ENCODE peak calls at places on chromosomes 3 and 15, in five cellular contexts. X, C, E, I and D are unnamed samples.

GRCh38 chr3:160822931-160823330 is 66.9 kb downstream of the PPM1L start:
- DNase-seq in X (no peak), C (no peak), E (no peak), I (no peak), D (no peak)

GRCh38 chr3:41575754-41576153 is 376.4 kb downstream of the CTNNB1 start:
- DNase-seq in X (no peak), C (no peak), E (no peak), I (no peak), D (no peak)

GRCh38 chr3:145776782-145777408 is 384.1 kb downstream of the PLOD2 start:
- DNase-seq in X (peak; percentile 72), C (no peak), E (peak; percentile 78), I (peak; percentile 23), D (peak; percentile 84)

GRCh38 chr15:59524331-59524731 is 86.3 kb downstream of the FAM81A start:
- DNase-seq in X (no peak), C (peak; percentile 75), E (no peak), I (no peak), D (no peak)

GRCh38 chr3:149270180-149270579 is 48.6 kb upstream of the CP start:
- DNase-seq in X (no peak), C (no peak), E (no peak), I (no peak), D (no peak)

GRCh38 chr15:37032091-37032775 is 68.1 kb downstream of the MEIS2 start:
- DNase-seq in X (no peak), C (no peak), E (no peak), I (no peak), D (no peak)

GRCh38 chr3:62184559-62184958 is 188.8 kb downstream of the FEZF2 start:
- DNase-seq in X (no peak), C (no peak), E (peak; percentile 32), I (no peak), D (no peak)

GRCh38 chr15:37057831-37058230 is 42.5 kb downstream of the MEIS2 start:
- DNase-seq in X (no peak), C (no peak), E (no peak), I (no peak), D (no peak)

GRCh38 chr3:124266517-124266916 is 274.6 kb upstream of the ROPN1 start:
- DNase-seq in X (no peak), C (no peak), E (peak; percentile 60), I (no peak), D (peak; percentile 5)

GRCh38 chr3:157136647-157137387 is 23.1 kb downstream of the CCNL1 start:
- DNase-seq in X (no peak), C (no peak), E (peak; percentile 35), I (no peak), D (peak; percentile 48)

GRCh38 chr15:101008158-101009139 is 89.3 kb downstream of the LRRK1 start:
- DNase-seq in X (peak; percentile 90), C (no peak), E (peak; percentile 81), I (peak; percentile 90), D (peak; percentile 97)

GRCh38 chr15:100695048-100695447 is 92.7 kb downstream of the ASB7 start:
- DNase-seq in X (no peak), C (no peak), E (no peak), I (no peak), D (no peak)

GRCh38 chr3:157201648-157202278 is 41.8 kb upstream of the CCNL1 start:
- DNase-seq in X (no peak), C (no peak), E (peak; percentile 52), I (no peak), D (no peak)

GRCh38 chr15:69648775-69649735 is 196.4 kb downstream of the RPLP1 start:
- DNase-seq in X (no peak), C (no peak), E (no peak), I (no peak), D (no peak)

GRCh38 chr3:105533955-105534354 is 167.2 kb downstream of the ALCAM start:
- DNase-seq in X (no peak), C (no peak), E (no peak), I (no peak), D (no peak)

GRCh38 chr3:187088701-187089100 is 50.6 kb downstream of the RPL39L start:
- DNase-seq in X (no peak), C (no peak), E (no peak), I (no peak), D (no peak)

GRCh38 chr15:55289011-55289572 is 521 bp downstream of the RAB27A start:
- DNase-seq in X (peak; percentile 5), C (no peak), E (peak; percentile 73), I (peak; percentile 10), D (peak; percentile 28)

GRCh38 chr3:152538518-152538917 is 269.8 kb downstream of the MBNL1 start:
- DNase-seq in X (no peak), C (no peak), E (no peak), I (no peak), D (no peak)

GRCh38 chr15:69660114-69660513 is 207.5 kb downstream of the RPLP1 start:
- DNase-seq in X (no peak), C (no peak), E (no peak), I (no peak), D (no peak)

GRCh38 chr3:14947105-14947885 is at the start of gene NR2C2:
- DNase-seq in X (peak; percentile 86), C (peak; percentile 94), E (peak; percentile 79), I (peak; percentile 59), D (peak; percentile 84)

GRCh38 chr3:113212155-113212844 is 943 bp downstream of the BOC start:
- DNase-seq in X (peak; percentile 26), C (peak; percentile 92), E (no peak), I (no peak), D (no peak)

GRCh38 chr3:190101320-190102117 is 19.2 kb downstream of the P3H2 start:
- DNase-seq in X (no peak), C (no peak), E (peak; percentile 18), I (no peak), D (no peak)

GRCh38 chr15:59590027-59590426 is 21.6 kb upstream of the GCNT3 start:
- DNase-seq in X (no peak), C (no peak), E (no peak), I (no peak), D (no peak)

GRCh38 chr3:69231929-69232437 is 109.6 kb upstream of the LMOD3 start:
- DNase-seq in X (no peak), C (no peak), E (peak; percentile 74), I (no peak), D (peak; percentile 75)

GRCh38 chr3:191985691-191986090 is 524.7 kb downstream of the PYDC2 start:
- DNase-seq in X (no peak), C (no peak), E (peak; percentile 27), I (no peak), D (no peak)

GRCh38 chr3:21751891-21752290 is 881 bp upstream of the ZNF385D start:
- DNase-seq in X (no peak), C (no peak), E (no peak), I (no peak), D (no peak)

GRCh38 chr3:71581451-71581980 is 2.0 kb downstream of the FOXP1 start:
- DNase-seq in X (peak; percentile 41), C (peak; percentile 92), E (no peak), I (peak; percentile 16), D (peak; percentile 25)

GRCh38 chr3:59771760-59772159 is 721.9 kb upstream of the CFAP20DC start:
- DNase-seq in X (no peak), C (no peak), E (peak; percentile 71), I (no peak), D (no peak)

GRCh38 chr3:89046661-89047060 is 60.8 kb upstream of the EPHA3 start:
- DNase-seq in X (no peak), C (no peak), E (no peak), I (no peak), D (no peak)

GRCh38 chr3:89043406-89043947 is 63.9 kb upstream of the EPHA3 start:
- DNase-seq in X (no peak), C (no peak), E (no peak), I (no peak), D (no peak)

GRCh38 chr3:89049119-89049518 is 58.3 kb upstream of the EPHA3 start:
- DNase-seq in X (no peak), C (no peak), E (peak; percentile 23), I (no peak), D (peak; percentile 1)
- TF ChIP-seq CTCF in X (peak; percentile 52), C (no peak), E (no peak), I (peak; percentile 47), D (no peak)

GRCh38 chr3:189040934-189041333 is 130.8 kb upstream of the TPRG1 start:
- DNase-seq in X (no peak), C (no peak), E (no peak), I (no peak), D (no peak)

GRCh38 chr3:189038773-189039720 is 132.7 kb upstream of the TPRG1 start:
- DNase-seq in X (no peak), C (no peak), E (no peak), I (no peak), D (no peak)

GRCh38 chr3:189042832-189043231 is 128.9 kb upstream of the TPRG1 start:
- DNase-seq in X (no peak), C (no peak), E (no peak), I (no peak), D (no peak)

DNA sequence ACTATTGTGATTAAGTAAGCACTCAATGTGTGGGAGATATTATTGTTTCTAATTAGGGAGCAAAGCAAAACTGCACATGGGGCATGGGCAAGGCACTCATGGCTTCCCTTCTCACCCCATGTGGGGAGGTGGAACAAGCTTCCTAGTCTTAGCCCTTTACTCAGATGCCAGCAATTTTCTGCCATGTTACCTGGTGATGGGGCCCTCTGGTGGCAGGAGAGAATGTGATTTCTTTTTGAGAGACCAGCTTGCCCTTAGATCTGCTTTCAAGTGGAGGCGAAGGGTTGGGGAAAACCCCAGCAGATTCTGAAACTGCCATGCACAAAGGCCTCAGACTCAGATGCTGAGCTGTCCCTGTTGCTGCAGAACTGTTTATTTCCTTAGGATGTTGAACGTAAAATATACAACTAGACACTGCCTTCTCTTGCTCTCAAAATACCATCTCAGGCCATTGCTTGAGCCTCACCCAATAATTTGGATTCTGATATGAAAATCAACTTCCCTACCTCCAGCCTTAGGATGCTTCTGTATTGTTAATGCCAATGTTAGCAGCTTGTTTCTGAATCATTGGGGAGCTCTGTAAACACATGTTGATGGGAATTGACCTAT is 130.2 kb upstream of the TPRG1 start:
- DNase-seq in X (peak; percentile 54), C (no peak), E (peak; percentile 75), I (no peak), D (peak; percentile 74)
- TF ChIP-seq CTCF in X (peak; percentile 28), C (peak; percentile 40), E (peak; percentile 32), I (peak; percentile 60), D (peak; percentile 71)

GRCh38 chr3:125398952-125399351 is 23.8 kb upstream of the ZNF148 start:
- DNase-seq in X (no peak), C (no peak), E (peak; percentile 56), I (no peak), D (peak; percentile 14)
- TF ChIP-seq CTCF in X (no peak), C (no peak), E (no peak), I (no peak), D (no peak)

DNA sequence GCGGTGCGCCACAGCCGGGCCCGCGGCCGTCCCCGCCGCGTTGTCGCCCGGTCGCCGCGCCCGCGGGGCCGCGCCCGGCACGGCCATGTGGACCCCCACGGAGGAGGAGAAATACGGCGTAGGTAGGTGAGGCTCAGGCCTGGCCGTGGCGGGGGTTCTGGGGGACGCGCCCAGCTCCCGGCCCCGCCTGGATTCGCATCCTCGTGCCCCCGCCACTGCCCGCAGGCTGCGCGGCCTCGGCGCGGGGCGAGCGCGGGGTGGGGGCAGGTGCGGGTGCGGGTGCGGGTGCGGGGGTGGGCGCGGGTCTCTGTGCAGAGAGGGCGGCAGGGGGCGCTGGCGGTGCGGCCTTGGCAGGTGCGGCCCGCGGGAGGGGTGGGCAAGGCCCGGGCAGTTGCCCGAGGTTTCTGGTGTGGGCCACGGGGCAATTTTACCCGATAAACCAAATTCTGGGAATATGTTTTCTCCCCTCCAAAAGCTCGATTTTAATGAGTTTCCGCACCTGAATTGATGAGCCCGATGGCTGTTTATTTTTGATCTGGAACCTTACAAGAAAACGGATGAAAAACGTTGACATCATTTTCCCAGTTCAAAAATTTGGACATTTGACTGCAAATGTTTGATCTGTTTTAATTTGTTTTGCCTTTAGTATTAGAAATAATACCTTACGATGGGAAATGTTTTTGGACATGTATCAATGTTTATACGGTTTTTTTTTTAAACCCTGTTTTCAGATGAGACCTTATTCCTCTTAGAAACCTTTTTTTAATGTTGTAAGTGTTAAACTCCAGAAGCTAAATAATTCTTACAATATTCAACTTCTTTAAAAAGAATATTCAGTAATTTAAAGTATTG is 678 bp downstream of the DOCK3 start:
- DNase-seq in X (peak; percentile 65), C (peak; percentile 31), E (no peak), I (peak; percentile 78), D (peak; percentile 63)
- TF ChIP-seq CTCF in X (peak; percentile 74), C (peak; percentile 71), E (peak; percentile 42), I (peak; percentile 72), D (peak; percentile 55)